ENCODE peak calls at places on chromosomes 7 and 10, in six cellular contexts. A is GM23248, D is BJ, G is right atrium auricular region, F is mucosa of gallbladder, Q is chondrocyte. K is an unnamed sample.

GRCh38 chr7:84042110-84042539 is 152.5 kb downstream of the SEMA3A start:
- DNase-seq in A (peak), D (peak), G (no peak), F (no peak), Q (no peak), K (no peak)

GRCh38 chr7:15007507-15007906 is 105.0 kb upstream of the DGKB start:
- DNase-seq in A (no peak), D (no peak), G (no peak), F (no peak), Q (no peak), K (peak)

GRCh38 chr10:4825456-4825867 is 545 bp upstream of the AKR1E2 start:
- DNase-seq in A (no peak), D (no peak), G (no peak), F (no peak), Q (no peak), K (no peak)

GRCh38 chr10:103890194-103890658 is 27.8 kb downstream of the STN1 start:
- DNase-seq in A (peak), D (no peak), G (no peak), F (peak), Q (no peak), K (peak)

GRCh38 chr7:30068117-30068516 is 39.9 kb downstream of the PLEKHA8 start:
- DNase-seq in A (peak), D (peak), G (no peak), F (no peak), Q (no peak), K (no peak)

GRCh38 chr10:110528224-110528997 is 30.7 kb downstream of the DUSP5 start:
- DNase-seq in A (peak), D (no peak), G (no peak), F (no peak), Q (no peak), K (no peak)

GRCh38 chr7:28329616-28330373 is 82.5 kb upstream of the CREB5 start:
- DNase-seq in A (peak), D (no peak), G (no peak), F (no peak), Q (no peak), K (no peak)

GRCh38 chr10:3136763-3137611 is 35.6 kb downstream of the PITRM1 start:
- DNase-seq in A (peak), D (no peak), G (peak), F (peak), Q (no peak), K (peak)

GRCh38 chr7:22723171-22723601 is 3.8 kb upstream of the IL6 start:
- DNase-seq in A (peak), D (no peak), G (peak), F (peak), Q (no peak), K (peak)

GRCh38 chr10:97780991-97781540 is 9.3 kb upstream of the SFRP5 start:
- DNase-seq in A (no peak), D (no peak), G (no peak), F (no peak), Q (no peak), K (peak)

GRCh38 chr7:107539824-107540223 is 23.9 kb downstream of the COG5 start:
- DNase-seq in A (no peak), D (no peak), G (no peak), F (no peak), Q (no peak), K (no peak)

GRCh38 chr10:50545846-50546245 is 77.9 kb downstream of the SGMS1 start:
- DNase-seq in A (no peak), D (no peak), G (no peak), F (no peak), Q (no peak), K (no peak)

GRCh38 chr7:100539436-100540006 is 518 bp downstream of the AGFG2 start:
- DNase-seq in A (no peak), D (no peak), G (no peak), F (no peak), Q (no peak), K (peak)

GRCh38 chr7:111832159-111832558 is 269.9 kb upstream of the IMMP2L start:
- DNase-seq in A (no peak), D (no peak), G (no peak), F (no peak), Q (no peak), K (no peak)

GRCh38 chr10:43197834-43198681 is 59.8 kb downstream of the CSGALNACT2 start:
- DNase-seq in A (peak), D (no peak), G (peak), F (peak), Q (peak), K (no peak)

GRCh38 chr7:112533591-112533990 is 52.8 kb downstream of the LSMEM1 start:
- DNase-seq in A (no peak), D (no peak), G (no peak), F (no peak), Q (no peak), K (no peak)

GRCh38 chr10:122267849-122268737 is 3.0 kb upstream of the BTBD16 start:
- DNase-seq in A (peak), D (no peak), G (no peak), F (peak), Q (no peak), K (peak)

GRCh38 chr10:126153686-126154628 is 234.3 kb downstream of the ADAM12 start:
- DNase-seq in A (peak), D (no peak), G (no peak), F (no peak), Q (no peak), K (no peak)

GRCh38 chr7:101733713-101734475 is 83.5 kb upstream of the CUX1 start:
- DNase-seq in A (peak), D (no peak), G (no peak), F (peak), Q (no peak), K (peak)

GRCh38 chr10:68598978-68599753 is 39.0 kb downstream of the TET1 start:
- DNase-seq in A (peak), D (peak), G (no peak), F (peak), Q (no peak), K (peak)

GRCh38 chr7:16647435-16647960 is 1.5 kb downstream of the BZW2 start:
- DNase-seq in A (peak), D (no peak), G (no peak), F (no peak), Q (no peak), K (no peak)

GRCh38 chr10:86662186-86663045 is 5.9 kb upstream of the LDB3 start:
- DNase-seq in A (no peak), D (no peak), G (no peak), F (no peak), Q (peak), K (no peak)

GRCh38 chr7:75798770-75799169 is 14.8 kb downstream of the CCL24 start:
- DNase-seq in A (no peak), D (no peak), G (no peak), F (no peak), Q (no peak), K (peak)

GRCh38 chr7:142553216-142553615 is 196.1 kb upstream of the PRSS1 start:
- DNase-seq in A (peak), D (peak), G (no peak), F (no peak), Q (no peak), K (no peak)

GRCh38 chr10:3972460-3973366 is 187.7 kb upstream of the KLF6 start:
- DNase-seq in A (peak), D (no peak), G (no peak), F (no peak), Q (no peak), K (no peak)

GRCh38 chr10:32963102-32963501 is 5.1 kb upstream of the ITGB1 start:
- DNase-seq in A (peak), D (no peak), G (no peak), F (no peak), Q (no peak), K (no peak)

GRCh38 chr10:32687546-32687945 is 241.6 kb downstream of the CCDC7 start:
- DNase-seq in A (no peak), D (no peak), G (no peak), F (no peak), Q (no peak), K (no peak)

GRCh38 chr7:112350596-112350995 is 99.7 kb upstream of the IFRD1 start:
- DNase-seq in A (no peak), D (no peak), G (no peak), F (no peak), Q (no peak), K (no peak)

GRCh38 chr7:25180946-25181345 is 47.3 kb downstream of the NPVF start:
- DNase-seq in A (peak), D (no peak), G (no peak), F (no peak), Q (no peak), K (no peak)

GRCh38 chr10:100934084-100934659 is 21.4 kb downstream of the SLF2 start:
- DNase-seq in A (peak), D (no peak), G (no peak), F (no peak), Q (no peak), K (no peak)

K was measured in body of pancreas.